ENCODE peak calls at places on chromosomes 6 and 20, in seven cellular contexts. R is K562, Q is H1, X is GM12878, E is SK-N-SH, F is HepG2, S is HCT116. G is an unnamed sample.
A peak's percentile ranks its signal among the peaks of the same experiment; 100 is the strongest.

GRCh38 chr20:2341336-2341735 is 39.4 kb upstream of the TGM6 start:
- DNase-seq in R (no peak), Q (peak; percentile 29), X (no peak), E (no peak), F (no peak), S (no peak), G (no peak)

GRCh38 chr6:33061987-33062386 is 11.5 kb downstream of the HLA-DPA1 start:
- DNase-seq in R (peak; percentile 29), Q (no peak), X (peak; percentile 62), E (no peak), F (no peak), S (no peak), G (peak; percentile 16)

GRCh38 chr6:11209941-11210340 is 22.5 kb downstream of the NEDD9 start:
- DNase-seq in R (no peak), Q (no peak), X (no peak), E (no peak), F (no peak), S (no peak), G (no peak)

GRCh38 chr20:2696646-2697045 is 4.1 kb downstream of the EBF4 start:
- DNase-seq in R (no peak), Q (peak; percentile 34), X (no peak), E (no peak), F (no peak), S (no peak), G (no peak)

GRCh38 chr6:9405369-9405768 is 970.0 kb upstream of the SLC35B3 start:
- DNase-seq in R (no peak), Q (no peak), X (no peak), E (no peak), F (no peak), S (peak; percentile 63), G (no peak)

GRCh38 chr6:76351275-76351674 is 278.8 kb upstream of the IMPG1 start:
- DNase-seq in R (no peak), Q (no peak), X (no peak), E (no peak), F (peak; percentile 4), S (peak; percentile 34), G (peak; percentile 35)

GRCh38 chr6:75489025-75489424 is 4.6 kb downstream of the FILIP1 start:
- DNase-seq in R (no peak), Q (no peak), X (no peak), E (no peak), F (no peak), S (no peak), G (no peak)

GRCh38 chr20:38725959-38726848 is 1.9 kb downstream of the SLC32A1 start:
- DNase-seq in R (peak; percentile 75), Q (peak; percentile 92), X (no peak), E (peak; percentile 91), F (peak; percentile 75), S (no peak), G (peak; percentile 46)

GRCh38 chr20:4071177-4071723 is 55.9 kb upstream of the RNF24 start:
- DNase-seq in R (no peak), Q (no peak), X (no peak), E (no peak), F (no peak), S (no peak), G (no peak)

GRCh38 chr6:73131706-73132105 is 93.6 kb downstream of the KHDC1L start:
- DNase-seq in R (peak; percentile 8), Q (no peak), X (no peak), E (no peak), F (no peak), S (no peak), G (no peak)

GRCh38 chr6:130269969-130270635 is 47.4 kb upstream of the SAMD3 start:
- DNase-seq in R (no peak), Q (no peak), X (no peak), E (no peak), F (no peak), S (no peak), G (no peak)

GRCh38 chr6:139418426-139419132 is 44.1 kb upstream of the CITED2 start:
- DNase-seq in R (no peak), Q (no peak), X (no peak), E (no peak), F (no peak), S (no peak), G (no peak)

GRCh38 chr6:120604510-120604909 is 729.8 kb downstream of the TBC1D32 start:
- DNase-seq in R (no peak), Q (no peak), X (no peak), E (no peak), F (no peak), S (no peak), G (no peak)

GRCh38 chr20:11569163-11569562 is 348.5 kb upstream of the BTBD3 start:
- DNase-seq in R (no peak), Q (peak; percentile 53), X (no peak), E (no peak), F (no peak), S (no peak), G (no peak)

GRCh38 chr6:151618717-151619116 is 124.9 kb downstream of the CCDC170 start:
- DNase-seq in R (no peak), Q (no peak), X (no peak), E (no peak), F (no peak), S (no peak), G (no peak)

GRCh38 chr6:47057830-47058540 is 15.9 kb upstream of the ADGRF1 start:
- DNase-seq in R (no peak), Q (no peak), X (no peak), E (no peak), F (peak; percentile 45), S (no peak), G (no peak)

GRCh38 chr20:48919336-48919881 is 2.1 kb upstream of the ARFGEF2 start:
- DNase-seq in R (no peak), Q (no peak), X (no peak), E (no peak), F (no peak), S (no peak), G (no peak)

GRCh38 chr6:45420083-45420908 is 42.6 kb upstream of the SUPT3H start:
- DNase-seq in R (no peak), Q (no peak), X (no peak), E (peak; percentile 19), F (no peak), S (no peak), G (no peak)

GRCh38 chr6:41182069-41183034 is 18.6 kb downstream of the TREML2 start:
- DNase-seq in R (peak; percentile 66), Q (peak; percentile 53), X (no peak), E (peak; percentile 55), F (peak; percentile 59), S (peak; percentile 59), G (peak; percentile 63)

GRCh38 chr20:36786246-36786645 is 12.7 kb upstream of the DSN1 start:
- DNase-seq in R (no peak), Q (no peak), X (no peak), E (no peak), F (no peak), S (no peak), G (no peak)

GRCh38 chr20:36785308-36785707 is 11.7 kb upstream of the DSN1 start:
- DNase-seq in R (no peak), Q (no peak), X (no peak), E (no peak), F (no peak), S (no peak), G (no peak)

GRCh38 chr20:36786663-36787062 is 13.1 kb upstream of the DSN1 start:
- DNase-seq in R (no peak), Q (no peak), X (no peak), E (no peak), F (no peak), S (no peak), G (no peak)

GRCh38 chr20:36784116-36784515 is 10.6 kb upstream of the DSN1 start:
- DNase-seq in R (no peak), Q (no peak), X (no peak), E (no peak), F (no peak), S (no peak), G (no peak)

DNA sequence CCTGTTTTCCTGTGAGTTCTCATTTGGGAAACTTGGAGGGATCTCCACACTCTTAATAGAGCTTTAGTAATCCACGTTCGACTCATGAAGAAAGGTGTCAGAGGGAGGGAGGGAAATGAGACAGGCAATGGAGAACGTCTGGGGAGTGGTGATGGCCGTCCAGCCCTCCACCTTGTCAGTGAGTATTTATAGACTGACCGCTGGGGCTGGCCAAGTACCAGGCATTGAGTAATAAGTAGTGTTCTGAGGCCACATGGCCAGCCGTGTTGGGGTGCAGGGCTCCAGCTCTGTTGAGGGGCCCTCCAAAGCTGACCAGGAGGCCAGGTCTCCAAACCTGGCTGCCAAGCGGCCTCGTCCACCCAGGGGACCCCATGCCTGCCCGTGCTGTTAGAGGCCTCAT is 11.3 kb upstream of the DSN1 start:
- DNase-seq in R (no peak), Q (no peak), X (no peak), E (no peak), F (no peak), S (no peak), G (no peak)
- TF ChIP-seq JUND in R (no peak), Q (no peak), X (no peak), E (no peak), F (no peak), S (no peak), G (no peak)

GRCh38 chr6:163670283-163670682 is 255.8 kb downstream of the QKI start:
- DNase-seq in R (no peak), Q (no peak), X (no peak), E (peak; percentile 79), F (no peak), S (no peak), G (no peak)

GRCh38 chr6:163668061-163668426 is 253.5 kb downstream of the QKI start:
- DNase-seq in R (no peak), Q (no peak), X (no peak), E (no peak), F (no peak), S (no peak), G (no peak)

GRCh38 chr6:163671355-163671754 is 256.8 kb downstream of the QKI start:
- DNase-seq in R (peak; percentile 67), Q (no peak), X (no peak), E (no peak), F (no peak), S (no peak), G (no peak)

GRCh38 chr6:163665464-163665863 is 250.9 kb downstream of the QKI start:
- DNase-seq in R (no peak), Q (no peak), X (no peak), E (no peak), F (no peak), S (no peak), G (no peak)

GRCh38 chr6:163667372-163668060 is 253.0 kb downstream of the QKI start:
- DNase-seq in R (no peak), Q (peak; percentile 16), X (peak; percentile 93), E (no peak), F (no peak), S (no peak), G (no peak)
- TF ChIP-seq JUND in R (no peak), Q (no peak), X (no peak), E (no peak), F (no peak), S (no peak), G (no peak)

DNA sequence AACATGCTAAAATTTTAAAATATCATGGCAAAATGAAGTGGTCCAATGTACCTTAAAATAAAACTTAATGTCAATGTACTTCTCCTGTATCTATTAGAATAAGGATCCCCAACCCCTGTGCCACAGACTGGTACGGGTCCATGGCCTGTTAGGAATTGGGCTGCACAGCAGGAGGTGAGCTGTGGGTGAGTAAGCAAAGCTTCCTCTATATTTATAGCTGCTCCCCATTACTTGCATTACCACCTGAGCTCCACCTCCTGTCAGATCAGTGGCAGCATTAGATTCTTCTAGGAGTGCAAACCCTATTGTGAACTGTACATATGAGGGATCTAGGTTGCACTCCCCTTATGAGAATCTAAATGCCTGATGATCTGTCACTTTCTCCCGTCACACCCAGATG is 86.0 kb downstream of the SLC16A10 start:
- DNase-seq in R (no peak), Q (no peak), X (no peak), E (no peak), F (no peak), S (no peak), G (no peak)
- TF ChIP-seq JUND in R (no peak), Q (no peak), X (no peak), E (no peak), F (no peak), S (no peak), G (no peak)

GRCh38 chr6:157688960-157689599 is 134.0 kb upstream of the SNX9 start:
- DNase-seq in R (peak; percentile 39), Q (peak; percentile 60), X (no peak), E (no peak), F (no peak), S (peak; percentile 27), G (no peak)
- TF ChIP-seq JUND in R (no peak), Q (no peak), X (no peak), E (no peak), F (no peak), S (no peak), G (no peak)

G was measured in T47D.